ENCODE peak calls at places on chromosomes 4 and X, in eight cellular contexts. W is AG08395; N is stimulated activated CD8-positive, alpha-beta memory T cell treated with anti-CD3 and anti-CD28 coated beads, Interleukin-12 subunit alpha, Interleukin-12 subunit beta, amount 100 ng/mL, for 1 hour; L is heart left ventricle; Y is retina; A is T-cell; Z is A172; J is endothelial cell of umbilical vein. U is an unnamed sample.

GRCh38 chrX:118577041-118577440 is 81.4 kb downstream of the DOCK11 start:
- DNase-seq in W (no peak), N (no peak), L (peak; percentile 67), Y (no peak), A (no peak), Z (no peak), J (no peak), U (no peak)

GRCh38 chr4:26130173-26130572 is 190.6 kb upstream of the RBPJ start:
- DNase-seq in W (no peak), N (no peak), L (no peak), Y (no peak), A (no peak), Z (no peak), J (no peak), U (no peak)

GRCh38 chrX:25012793-25013592 is 2.8 kb downstream of the ARX start:
- DNase-seq in W (no peak), N (no peak), L (no peak), Y (no peak), A (no peak), Z (peak; percentile 5), J (no peak), U (no peak)

GRCh38 chr4:152283806-152284470 is 252.0 kb downstream of the FBXW7 start:
- DNase-seq in W (peak; percentile 52), N (no peak), L (no peak), Y (no peak), A (no peak), Z (no peak), J (peak; percentile 16), U (no peak)

GRCh38 chr4:16598241-16599224 is 299.9 kb downstream of the LDB2 start:
- DNase-seq in W (peak; percentile 20), N (no peak), L (no peak), Y (no peak), A (no peak), Z (no peak), J (peak; percentile 46), U (no peak)

GRCh38 chr4:104942990-104943758 is 203.5 kb upstream of the TET2 start:
- DNase-seq in W (no peak), N (no peak), L (no peak), Y (no peak), A (peak; percentile 18), Z (no peak), J (no peak), U (peak; percentile 26)

GRCh38 chr4:109072595-109072994 is 229.9 kb downstream of the COL25A1 start:
- DNase-seq in W (peak; percentile 54), N (no peak), L (no peak), Y (no peak), A (no peak), Z (peak; percentile 29), J (no peak), U (no peak)

GRCh38 chr4:6044276-6044675 is 26.0 kb upstream of the C4orf50 start:
- DNase-seq in W (no peak), N (no peak), L (no peak), Y (no peak), A (no peak), Z (no peak), J (no peak), U (no peak)

GRCh38 chr4:85209161-85209560 is 242.7 kb upstream of the WDFY3 start:
- DNase-seq in W (peak; percentile 2), N (no peak), L (no peak), Y (no peak), A (no peak), Z (no peak), J (no peak), U (no peak)

GRCh38 chr4:182074842-182075241 is 168.4 kb upstream of the TENM3 start:
- DNase-seq in W (no peak), N (no peak), L (no peak), Y (no peak), A (no peak), Z (no peak), J (no peak), U (no peak)

GRCh38 chr4:182770969-182771330 is 146.2 kb downstream of the DCTD start:
- DNase-seq in W (no peak), N (no peak), L (no peak), Y (no peak), A (no peak), Z (no peak), J (no peak), U (no peak)

GRCh38 chr4:39621582-39621981 is 17.1 kb downstream of the SMIM14 start:
- DNase-seq in W (peak; percentile 45), N (no peak), L (no peak), Y (no peak), A (no peak), Z (peak; percentile 79), J (peak; percentile 72), U (no peak)

GRCh38 chr4:1578968-1579833 is 104.9 kb downstream of the FAM53A start:
- DNase-seq in W (peak; percentile 90), N (peak; percentile 59), L (peak; percentile 87), Y (peak; percentile 40), A (peak; percentile 52), Z (peak; percentile 74), J (peak; percentile 34), U (peak; percentile 89)

GRCh38 chr4:159284733-159285132 is 181.9 kb downstream of the RAPGEF2 start:
- DNase-seq in W (no peak), N (no peak), L (no peak), Y (no peak), A (no peak), Z (no peak), J (no peak), U (no peak)

GRCh38 chr4:76570141-76570989 is 135.3 kb downstream of the SHROOM3 start:
- DNase-seq in W (peak; percentile 46), N (no peak), L (no peak), Y (no peak), A (no peak), Z (peak; percentile 11), J (no peak), U (no peak)

GRCh38 chr4:77465271-77465670 is 140.3 kb upstream of the CXCL13 start:
- DNase-seq in W (peak; percentile 40), N (no peak), L (no peak), Y (no peak), A (no peak), Z (no peak), J (no peak), U (no peak)

GRCh38 chrX:12721042-12721441 is 70.2 kb upstream of the PRPS2 start:
- DNase-seq in W (no peak), N (no peak), L (no peak), Y (no peak), A (no peak), Z (peak; percentile 5), J (no peak), U (no peak)

GRCh38 chrX:155611302-155611701 is 1.4 kb downstream of the TMLHE start:
- DNase-seq in W (no peak), N (no peak), L (no peak), Y (no peak), A (no peak), Z (no peak), J (peak; percentile 1), U (no peak)

GRCh38 chr4:7187297-7187592 is 5.1 kb upstream of the SORCS2 start:
- DNase-seq in W (no peak), N (no peak), L (peak; percentile 7), Y (no peak), A (no peak), Z (no peak), J (no peak), U (no peak)

GRCh38 chr4:155705664-155706063 is 39.0 kb downstream of the GUCY1A1 start:
- DNase-seq in W (no peak), N (no peak), L (no peak), Y (peak; percentile 53), A (no peak), Z (peak; percentile 51), J (peak; percentile 62), U (no peak)

GRCh38 chr4:153072661-153073060 is 131.6 kb upstream of the TRIM2 start:
- DNase-seq in W (no peak), N (no peak), L (no peak), Y (no peak), A (no peak), Z (no peak), J (no peak), U (no peak)

GRCh38 chr4:186190456-186191265 is 706 bp upstream of the CYP4V2 start:
- DNase-seq in W (peak; percentile 41), N (no peak), L (peak; percentile 78), Y (no peak), A (peak; percentile 22), Z (peak; percentile 22), J (no peak), U (peak; percentile 66)

GRCh38 chrX:114152130-114152529 is 431.8 kb upstream of the HTR2C start:
- DNase-seq in W (peak; percentile 4), N (no peak), L (no peak), Y (no peak), A (no peak), Z (peak; percentile 70), J (peak; percentile 59), U (no peak)

GRCh38 chr4:8601556-8601955 is 9.0 kb downstream of the CPZ start:
- DNase-seq in W (no peak), N (no peak), L (no peak), Y (no peak), A (no peak), Z (no peak), J (no peak), U (no peak)

GRCh38 chr4:136203199-136203598 is 1329.1 kb downstream of the PCDH18 start:
- DNase-seq in W (no peak), N (no peak), L (no peak), Y (no peak), A (no peak), Z (no peak), J (no peak), U (no peak)

GRCh38 chrX:40266490-40267333 is 169.0 kb upstream of the BCOR start:
- DNase-seq in W (peak; percentile 75), N (peak; percentile 26), L (peak; percentile 84), Y (peak; percentile 87), A (no peak), Z (peak; percentile 40), J (peak; percentile 45), U (peak; percentile 48)

GRCh38 chr4:164888096-164888495 is 11.1 kb downstream of the APELA start:
- DNase-seq in W (no peak), N (no peak), L (no peak), Y (no peak), A (no peak), Z (no peak), J (no peak), U (no peak)

GRCh38 chr4:149347139-149347538 is 468.5 kb downstream of the IQCM start:
- DNase-seq in W (no peak), N (no peak), L (no peak), Y (no peak), A (no peak), Z (no peak), J (no peak), U (no peak)

GRCh38 chrX:129876734-129877395 is 29.1 kb upstream of the UTP14A start:
- DNase-seq in W (peak; percentile 53), N (no peak), L (no peak), Y (no peak), A (no peak), Z (peak; percentile 6), J (peak; percentile 48), U (no peak)

GRCh38 chr4:189773909-189774308 is 166.8 kb upstream of the FRG1 start:
- DNase-seq in W (no peak), N (no peak), L (no peak), Y (no peak), A (no peak), Z (peak; percentile 54), J (no peak), U (no peak)

GRCh38 chr4:174314770-174315169 is 31.1 kb downstream of the CEP44 start:
- DNase-seq in W (peak; percentile 40), N (no peak), L (no peak), Y (no peak), A (no peak), Z (peak; percentile 72), J (no peak), U (no peak)

GRCh38 chrX:105051364-105051763 is 169.1 kb downstream of the TEX13A start:
- DNase-seq in W (no peak), N (no peak), L (no peak), Y (no peak), A (no peak), Z (no peak), J (no peak), U (no peak)

GRCh38 chr4:158159054-158159717 is 13.6 kb downstream of the GASK1B start:
- DNase-seq in W (no peak), N (no peak), L (no peak), Y (no peak), A (no peak), Z (peak; percentile 79), J (peak; percentile 86), U (no peak)

GRCh38 chr4:151887151-151887815 is 126.5 kb upstream of the GATB start:
- DNase-seq in W (peak; percentile 60), N (no peak), L (no peak), Y (no peak), A (no peak), Z (peak; percentile 78), J (no peak), U (no peak)